ENCODE peak calls at places on chromosomes 16 and 17, in five cellular contexts. R is GM20000, Q is aorta, E is non-pigmented ciliary epithelial cell, D is T-helper 1 cell. O is an unnamed sample.
A peak's percentile ranks its signal among the peaks of the same experiment; 100 is the strongest.

GRCh38 chr17:57649731-57650484 is 95.2 kb downstream of the CCDC182 start:
- DNase-seq in R (no peak), Q (no peak), E (no peak), D (no peak), O (no peak)

GRCh38 chr16:29673501-29673900 is 5.5 kb upstream of the QPRT start:
- DNase-seq in E (no peak), Q (no peak), R (no peak), D (no peak), O (no peak)

GRCh38 chr16:79089735-79090284 is 510.7 kb downstream of the MAF start:
- DNase-seq in E (no peak), D (peak; percentile 12), R (no peak), Q (peak; percentile 56), O (no peak)

GRCh38 chr16:57646388-57647039 is 18.1 kb downstream of the ADGRG1 start:
- DNase-seq in R (no peak), Q (no peak), D (no peak), E (no peak), O (no peak)

GRCh38 chr17:14061666-14062560 is 7.4 kb upstream of the COX10 start:
- DNase-seq in Q (peak; percentile 66), R (no peak), E (peak; percentile 60), D (no peak), O (no peak)

GRCh38 chr17:58373003-58373402 is 21.0 kb upstream of the SUPT4H1 start:
- DNase-seq in D (no peak), E (no peak), R (no peak), Q (no peak), O (no peak)

GRCh38 chr17:36728030-36728991 is 126.9 kb downstream of the MRM1 start:
- DNase-seq in E (no peak), Q (no peak), R (no peak), D (no peak), O (no peak)

GRCh38 chr17:4968166-4968915 is 724 bp upstream of the SPAG7 start:
- DNase-seq in D (no peak), E (no peak), Q (peak; percentile 61), R (no peak), O (no peak)

GRCh38 chr16:81723098-81723723 is 55.9 kb upstream of the PLCG2 start:
- DNase-seq in R (peak; percentile 79), E (no peak), Q (no peak), D (no peak), O (no peak)

GRCh38 chr17:17698371-17698770 is 17.1 kb downstream of the RAI1 start:
- DNase-seq in E (no peak), D (no peak), Q (no peak), R (no peak), O (no peak)

O was measured in right atrium auricular region.